ENCODE peak calls at places on chromosome 2, in six cellular contexts. T is trophoblast cell, Z is neuronal stem cell, H is mesenchymal stem cell, V is mesendoderm, N is IMR-90. R is an unnamed sample.

GRCh38 chr2:108449410-108450200 is 599 bp downstream of the GCC2 start:
- DNase-seq in T (peak; percentile 70), H (peak; percentile 68), N (peak; percentile 38), Z (no peak), V (peak; percentile 32), R (no peak)

GRCh38 chr2:30366199-30366691 is 80.8 kb upstream of the LCLAT1 start:
- DNase-seq in V (no peak), N (peak; percentile 68), T (no peak), H (peak; percentile 65), Z (no peak), R (no peak)

GRCh38 chr2:48415765-48416515 is 114.0 kb upstream of the STON1 start:
- DNase-seq in H (peak; percentile 64), V (peak; percentile 96), N (no peak), Z (no peak), T (peak; percentile 97), R (no peak)

GRCh38 chr2:83787189-83787588 is 671.9 kb downstream of the SUCLG1 start:
- DNase-seq in Z (no peak), N (no peak), T (no peak), V (peak; percentile 34), H (no peak), R (no peak)

GRCh38 chr2:129929321-129930290 is 49.9 kb upstream of the RAB6C start:
- DNase-seq in N (no peak), V (no peak), T (peak; percentile 46), Z (no peak), H (no peak), R (no peak)

GRCh38 chr2:27323592-27324285 is 842 bp upstream of the MPV17 start:
- DNase-seq in T (no peak), V (peak; percentile 8), Z (no peak), H (no peak), N (no peak), R (no peak)

GRCh38 chr2:55422876-55423275 is 3.2 kb upstream of the CCDC88A start:
- DNase-seq in N (no peak), H (no peak), Z (no peak), T (no peak), V (no peak), R (no peak)

GRCh38 chr2:54834721-54835120 is 111.3 kb downstream of the EML6 start:
- DNase-seq in T (peak; percentile 24), V (no peak), Z (no peak), H (no peak), N (no peak), R (no peak)

GRCh38 chr2:172082944-172083718 is 2.2 kb upstream of the DLX1 start:
- DNase-seq in V (peak; percentile 69), N (no peak), T (peak; percentile 61), Z (peak; percentile 35), H (peak; percentile 27), R (no peak)

GRCh38 chr2:11923935-11924334 is 177.5 kb downstream of the LPIN1 start:
- DNase-seq in T (no peak), Z (no peak), H (no peak), V (no peak), N (no peak), R (no peak)

GRCh38 chr2:173962036-173962435 is 3.1 kb downstream of the SP3 start:
- DNase-seq in T (no peak), Z (no peak), N (peak; percentile 38), H (no peak), V (no peak), R (no peak)

GRCh38 chr2:236568068-236568921 is 1.3 kb upstream of the ACKR3 start:
- DNase-seq in Z (no peak), V (peak; percentile 54), H (peak; percentile 66), N (no peak), T (peak; percentile 45), R (no peak)

GRCh38 chr2:181904022-181904632 is 12.6 kb downstream of the ITPRID2 start:
- DNase-seq in V (peak; percentile 51), N (peak; percentile 50), Z (peak; percentile 9), H (peak; percentile 65), T (peak; percentile 75), R (no peak)

GRCh38 chr2:45166229-45166890 is 157.1 kb upstream of the SIX2 start:
- DNase-seq in V (no peak), T (no peak), N (no peak), H (no peak), Z (peak; percentile 42), R (no peak)

GRCh38 chr2:184730288-184730687 is 132.0 kb downstream of the ZNF804A start:
- DNase-seq in H (no peak), Z (no peak), T (no peak), V (no peak), N (no peak), R (no peak)

GRCh38 chr2:180416553-180417113 is 409.5 kb upstream of the CWC22 start:
- DNase-seq in H (no peak), N (no peak), Z (no peak), T (no peak), V (no peak), R (no peak)

GRCh38 chr2:218060122-218060521 is 8.9 kb upstream of the RUFY4 start:
- DNase-seq in Z (no peak), T (no peak), H (no peak), N (no peak), V (no peak), R (no peak)

GRCh38 chr2:190563109-190563508 is 28.6 kb upstream of the NEMP2 start:
- DNase-seq in N (no peak), V (no peak), Z (no peak), T (no peak), H (no peak), R (no peak)

GRCh38 chr2:949894-950626 is 589 bp upstream of the SNTG2 start:
- DNase-seq in V (peak; percentile 44), H (no peak), T (no peak), Z (no peak), N (no peak), R (peak; percentile 61)

GRCh38 chr2:105038383-105039061 is 653 bp downstream of the MRPS9 start:
- DNase-seq in T (peak; percentile 55), N (peak; percentile 1), V (no peak), H (peak; percentile 22), Z (peak; percentile 5), R (peak; percentile 55)

GRCh38 chr2:234333168-234334130 is 163.4 kb downstream of the ARL4C start:
- DNase-seq in T (no peak), H (no peak), Z (no peak), N (no peak), V (peak; percentile 70), R (no peak)

GRCh38 chr2:240388471-240389301 is 46.8 kb upstream of the GPC1 start:
- DNase-seq in H (no peak), V (no peak), Z (no peak), N (no peak), T (no peak), R (no peak)

GRCh38 chr2:75582840-75583239 is 22.1 kb upstream of the EVA1A start:
- DNase-seq in V (no peak), N (peak; percentile 57), H (no peak), T (peak; percentile 64), Z (no peak), R (no peak)

GRCh38 chr2:26237868-26238267 is 6.6 kb downstream of the HADHA start:
- DNase-seq in T (no peak), N (no peak), H (no peak), V (no peak), Z (no peak), R (no peak)

DNA sequence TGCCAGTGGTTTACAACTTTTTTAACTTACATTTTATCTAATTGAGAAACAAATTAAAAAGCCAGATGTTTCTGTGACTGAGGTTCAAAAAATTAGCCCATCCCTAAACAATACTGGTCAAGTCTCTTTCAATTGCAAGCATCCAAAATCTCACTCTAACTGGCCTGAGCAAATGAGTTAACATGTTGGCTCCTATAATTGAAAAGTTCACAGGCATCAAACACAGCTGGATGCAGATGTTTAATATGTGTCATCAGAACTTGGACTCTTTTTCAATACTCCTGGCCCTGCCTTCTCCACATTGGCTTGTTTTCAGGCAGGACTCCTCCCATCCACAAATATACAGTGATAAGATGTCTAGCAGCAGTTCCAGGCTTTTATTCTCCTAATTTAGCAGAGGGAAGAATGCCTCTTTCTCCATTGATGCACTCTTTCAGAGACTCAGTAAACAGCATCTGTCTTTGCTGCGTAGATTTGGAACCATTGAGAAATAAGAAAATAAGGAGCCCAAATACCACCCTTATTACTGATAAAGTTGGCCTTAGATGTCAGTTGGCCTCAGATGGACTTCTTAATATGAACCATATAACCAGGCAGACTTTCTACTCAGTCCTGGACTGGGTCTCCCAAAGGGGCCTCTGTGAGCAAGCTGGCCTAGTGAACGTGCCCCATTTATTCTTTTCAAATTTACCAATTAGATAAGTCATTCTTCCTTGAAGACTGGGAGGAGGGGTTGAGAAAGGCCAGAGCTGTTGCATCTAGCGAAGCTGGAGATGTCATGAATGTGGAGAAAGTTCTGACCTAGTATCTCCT is 30.4 kb upstream of the FN1 start:
- DNase-seq in V (no peak), N (peak; percentile 50), T (peak; percentile 71), H (no peak), Z (no peak), R (no peak)
- H3K18ac ChIP-seq in V (no peak overlapping the region), N (peak overlapping the region; percentile 7), T (no peak overlapping the region), H (no peak overlapping the region), Z (no peak overlapping the region), R (no peak overlapping the region)

GRCh38 chr2:5697554-5697953 is 5.4 kb downstream of the SOX11 start:
- DNase-seq in Z (no peak), V (peak; percentile 9), N (no peak), H (no peak), T (no peak), R (no peak)

GRCh38 chr2:5698171-5698570 is 6.0 kb downstream of the SOX11 start:
- DNase-seq in H (no peak), N (no peak), V (no peak), T (no peak), Z (no peak), R (no peak)

GRCh38 chr2:5695641-5696350 is 3.6 kb downstream of the SOX11 start:
- DNase-seq in V (peak; percentile 85), T (no peak), Z (no peak), H (peak; percentile 77), N (peak; percentile 55), R (peak; percentile 67)

GRCh38 chr2:5696741-5697521 is 4.7 kb downstream of the SOX11 start:
- DNase-seq in H (peak; percentile 75), T (peak; percentile 25), V (peak; percentile 82), Z (no peak), N (peak; percentile 53), R (peak; percentile 70)

DNA sequence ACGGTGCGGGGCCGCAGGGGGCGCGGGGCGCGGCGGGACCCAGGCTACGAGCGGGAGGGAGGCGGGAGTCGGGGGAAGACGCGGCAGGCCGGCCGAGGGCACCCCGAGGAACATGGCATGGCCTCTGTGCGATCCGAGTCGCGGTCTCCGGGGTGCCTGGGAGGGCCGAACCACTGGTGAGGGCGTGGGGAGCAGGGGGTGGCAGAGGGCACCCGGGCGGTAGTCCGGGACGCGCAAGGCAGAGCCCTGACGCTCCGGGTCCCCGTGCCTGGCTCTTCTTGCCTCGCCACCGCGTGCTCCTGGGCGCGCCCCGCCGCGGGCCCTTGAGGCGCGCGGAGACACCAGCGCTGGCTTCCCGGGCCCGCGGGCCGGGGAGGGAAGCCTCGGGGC is 4.2 kb downstream of the SOX11 start:
- DNase-seq in H (peak; percentile 63), N (peak; percentile 27), V (peak; percentile 66), Z (no peak), T (no peak), R (peak; percentile 49)
- H3K18ac ChIP-seq in H (no peak overlapping the region), N (peak overlapping the region; percentile 30), V (peak overlapping the region; percentile 78), Z (peak overlapping the region; percentile 93), T (peak overlapping the region; percentile 70), R (peak overlapping the region; percentile 61)

GRCh38 chr2:231716641-231717280 is 8.4 kb downstream of the PTMA start:
- DNase-seq in H (peak; percentile 56), V (peak; percentile 61), T (peak; percentile 95), N (peak; percentile 60), Z (no peak), R (no peak)
- H3K18ac ChIP-seq in H (peak overlapping the region; percentile 65), V (no peak overlapping the region), T (no peak overlapping the region), N (no peak overlapping the region), Z (peak overlapping the region; percentile 3), R (no peak overlapping the region)

GRCh38 chr2:38079111-38080052 is 3.4 kb upstream of the CYP1B1 start:
- DNase-seq in T (peak; percentile 27), V (peak; percentile 62), H (no peak), Z (no peak), N (no peak), R (peak; percentile 66)
- H3K18ac ChIP-seq in T (no peak overlapping the region), V (peak overlapping the region; percentile 57), H (no peak overlapping the region), Z (no peak overlapping the region), N (no peak overlapping the region), R (no peak overlapping the region)